ENCODE peak calls at places on chromosomes 6 and 20, in eight cellular contexts. F, X, Y, J, B, O, H and T are unnamed samples.

GRCh38 chr20:48875914-48876240 is 45.6 kb upstream of the ARFGEF2 start:
- DNase-seq in B (no peak), F (no peak), O (no peak), H (no peak), J (no peak), Y (peak; percentile 33), X (no peak), T (peak; percentile 34)

GRCh38 chr20:24957326-24957996 is 8.4 kb downstream of the CST7 start:
- DNase-seq in B (no peak), O (no peak), F (no peak), X (no peak), H (no peak), Y (no peak), J (no peak), T (no peak)

GRCh38 chr6:132133734-132134490 is 182.7 kb upstream of the CCN2 start:
- DNase-seq in J (no peak), Y (no peak), B (no peak), X (no peak), H (no peak), O (no peak), F (no peak), T (peak; percentile 14)

GRCh38 chr6:79404677-79405076 is 132.6 kb downstream of the LCA5 start:
- DNase-seq in J (no peak), B (peak; percentile 27), Y (no peak), F (no peak), X (no peak), O (no peak), H (no peak), T (no peak)

GRCh38 chr20:4091332-4092135 is 76.2 kb upstream of the RNF24 start:
- DNase-seq in J (peak; percentile 69), H (peak; percentile 46), F (peak; percentile 53), O (peak; percentile 22), B (peak; percentile 73), X (peak; percentile 71), Y (peak; percentile 66), T (no peak)

GRCh38 chr20:53738039-53738944 is 144.7 kb upstream of the ZNF217 start:
- DNase-seq in X (peak; percentile 73), B (peak; percentile 68), Y (peak; percentile 35), O (peak; percentile 89), H (peak; percentile 41), F (no peak), J (peak; percentile 88), T (peak; percentile 68)

GRCh38 chr6:43009124-43009523 is 4.6 kb downstream of the MEA1 start:
- DNase-seq in F (no peak), H (no peak), Y (peak; percentile 51), O (peak; percentile 13), J (peak; percentile 68), X (peak; percentile 23), B (peak; percentile 69), T (peak; percentile 59)

GRCh38 chr20:38926934-38927616 is 858 bp downstream of the FAM83D start:
- DNase-seq in F (no peak), O (peak; percentile 10), B (peak; percentile 35), Y (peak; percentile 30), J (no peak), X (no peak), H (no peak), T (no peak)

GRCh38 chr6:44338228-44339122 is 4.0 kb upstream of the SPATS1 start:
- DNase-seq in F (peak; percentile 69), X (peak; percentile 70), H (peak; percentile 53), Y (peak; percentile 83), O (peak; percentile 56), J (peak; percentile 77), B (peak; percentile 55), T (peak; percentile 13)